ENCODE peak calls at places on chromosomes 6 and 20, in nine cellular contexts. Y, H, C, X, O, L, Z, Q and V are unnamed samples.

GRCh38 chr6:158958504-158959386 is 41.3 kb downstream of the RSPH3 start:
- DNase-seq in Y (no peak), H (no peak), C (no peak), X (no peak), O (no peak), L (no peak), Z (no peak), Q (no peak), V (no peak)

GRCh38 chr20:10670521-10671220 is 3.1 kb downstream of the JAG1 start:
- DNase-seq in Y (no peak), H (no peak), C (no peak), X (no peak), O (no peak), L (peak; percentile 30), Z (no peak), Q (no peak), V (peak; percentile 35)

GRCh38 chr6:92114797-92115196 is 1304.6 kb downstream of the EPHA7 start:
- DNase-seq in Y (no peak), H (no peak), C (no peak), X (no peak), O (no peak), L (no peak), Z (no peak), Q (no peak), V (no peak)

GRCh38 chr20:20666359-20666758 is 46.1 kb downstream of the RALGAPA2 start:
- DNase-seq in Y (no peak), H (no peak), C (no peak), X (no peak), O (no peak), L (no peak), Z (no peak), Q (no peak), V (peak; percentile 46)

GRCh38 chr20:57498425-57499400 is 26.2 kb downstream of the CTCFL start:
- DNase-seq in Y (no peak), H (no peak), C (peak; percentile 41), X (peak; percentile 50), O (no peak), L (peak; percentile 7), Z (no peak), Q (no peak), V (peak; percentile 48)

GRCh38 chr6:56242343-56242742 is 5.0 kb downstream of the COL21A1 start:
- DNase-seq in Y (no peak), H (no peak), C (no peak), X (no peak), O (no peak), L (no peak), Z (no peak), Q (no peak), V (no peak)

GRCh38 chr6:26088344-26088743 is 1.1 kb downstream of the HFE start:
- DNase-seq in Y (no peak), H (no peak), C (no peak), X (peak; percentile 59), O (no peak), L (no peak), Z (no peak), Q (no peak), V (no peak)

GRCh38 chr6:169556238-169556637 is 145.6 kb downstream of the WDR27 start:
- DNase-seq in Y (no peak), H (no peak), C (no peak), X (peak; percentile 17), O (no peak), L (no peak), Z (no peak), Q (no peak), V (no peak)

GRCh38 chr20:6525447-6526303 is 241.8 kb upstream of the BMP2 start:
- DNase-seq in Y (no peak), H (no peak), C (no peak), X (no peak), O (no peak), L (peak; percentile 54), Z (no peak), Q (no peak), V (no peak)

GRCh38 chr20:48951646-48952045 is 30.1 kb downstream of the ARFGEF2 start:
- DNase-seq in Y (no peak), H (no peak), C (no peak), X (no peak), O (no peak), L (no peak), Z (no peak), Q (no peak), V (no peak)

GRCh38 chr6:46271107-46271506 is 100.3 kb upstream of the ENPP5 start:
- DNase-seq in Y (no peak), H (no peak), C (no peak), X (no peak), O (no peak), L (no peak), Z (no peak), Q (no peak), V (no peak)

GRCh38 chr6:14002176-14002947 is 77.6 kb downstream of the RNF182 start:
- DNase-seq in Y (no peak), H (no peak), C (no peak), X (no peak), O (no peak), L (no peak), Z (no peak), Q (no peak), V (no peak)

GRCh38 chr20:58984691-58985090 is 3.6 kb downstream of the NELFCD start:
- DNase-seq in Y (no peak), H (no peak), C (no peak), X (no peak), O (no peak), L (no peak), Z (no peak), Q (no peak), V (no peak)

GRCh38 chr6:49733680-49734079 is 10.5 kb downstream of the CRISP3 start:
- DNase-seq in Y (no peak), H (no peak), C (no peak), X (no peak), O (no peak), L (no peak), Z (no peak), Q (no peak), V (no peak)

GRCh38 chr6:2885967-2886731 is 17.0 kb downstream of the SERPINB9 start:
- DNase-seq in Y (no peak), H (no peak), C (no peak), X (no peak), O (no peak), L (no peak), Z (no peak), Q (no peak), V (no peak)

GRCh38 chr20:50405915-50406609 is 104.1 kb upstream of the PTPN1 start:
- DNase-seq in Y (no peak), H (no peak), C (no peak), X (no peak), O (no peak), L (no peak), Z (no peak), Q (no peak), V (no peak)
- H3K4me1 ChIP-seq in Y (peaks cover 10% of the 10 kb centered on the region), H (peaks cover 5% of the 10 kb centered on the region), C (peaks cover 9% of the 10 kb centered on the region), X (no peaks in the 10 kb centered on the region), O (no peaks in the 10 kb centered on the region), L (peaks cover 4% of the 10 kb centered on the region), Z (no peaks in the 10 kb centered on the region), Q (no peaks in the 10 kb centered on the region), V (peaks cover 3% of the 10 kb centered on the region)

DNA sequence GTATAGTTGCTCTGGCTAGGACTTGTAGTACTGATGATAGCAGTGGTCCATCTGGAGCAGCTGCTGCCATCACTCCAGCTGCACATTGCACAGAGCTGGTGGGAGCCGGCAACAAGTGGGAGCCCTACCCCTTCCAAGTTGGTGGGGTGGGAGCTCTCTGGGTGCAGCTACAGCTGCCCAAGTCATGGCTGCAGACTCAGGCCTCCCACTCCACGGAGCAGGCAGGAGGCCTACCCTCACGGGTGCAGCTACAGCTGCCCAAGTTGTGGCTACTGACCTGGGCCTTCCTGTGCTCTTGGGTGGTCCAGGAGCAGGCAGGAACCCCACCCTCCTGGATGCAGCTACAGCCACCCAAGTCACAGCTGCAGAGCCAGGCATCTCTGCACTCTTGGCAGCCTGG is 32.1 kb upstream of the ASIP start:
- DNase-seq in Y (no peak), H (no peak), C (no peak), X (no peak), O (no peak), L (no peak), Z (no peak), Q (no peak), V (no peak)
- H3K9me3 ChIP-seq in Y (peaks cover 9% of the 10 kb centered on the region), H (peaks cover 4% of the 10 kb centered on the region), C (peaks cover 10% of the 10 kb centered on the region), X (no peaks in the 10 kb centered on the region), O (no peaks in the 10 kb centered on the region), L (peaks cover 13% of the 10 kb centered on the region), Z (no peaks in the 10 kb centered on the region), Q (no peaks in the 10 kb centered on the region), V (no peaks in the 10 kb centered on the region)

GRCh38 chr6:152993431-152993830 is 9.1 kb downstream of the MTRF1L start:
- DNase-seq in Y (no peak), H (no peak), C (no peak), X (no peak), O (no peak), L (no peak), Z (no peak), Q (no peak), V (no peak)

DNA sequence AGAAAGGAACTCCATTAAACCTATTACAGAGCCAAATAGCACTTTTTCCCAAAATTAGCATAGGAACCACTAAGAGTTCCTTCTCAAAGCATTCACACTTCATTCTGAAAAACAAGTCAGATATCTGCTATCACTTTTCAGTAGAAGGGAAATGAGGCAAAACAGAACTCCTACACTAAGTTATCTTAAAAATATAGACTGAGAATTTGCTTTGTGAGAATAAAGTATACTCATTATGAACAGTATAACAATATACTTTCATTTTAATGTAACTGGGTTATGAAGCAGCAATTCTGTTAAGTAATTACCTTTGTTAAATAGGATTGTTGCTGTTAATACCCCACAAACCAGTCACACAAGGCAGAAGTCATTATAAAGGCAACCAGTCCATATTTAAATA is 8.7 kb downstream of the MTRF1L start:
- DNase-seq in Y (no peak), H (no peak), C (no peak), X (no peak), O (no peak), L (no peak), Z (no peak), Q (no peak), V (no peak)
- H3K36me3 ChIP-seq in Y (peaks cover 37% of the 10 kb centered on the region), H (peaks cover 6% of the 10 kb centered on the region), C (no peaks in the 10 kb centered on the region), X (peaks cover 62% of the 10 kb centered on the region), O (peaks cover 9% of the 10 kb centered on the region), L (peaks cover 19% of the 10 kb centered on the region), Z (peaks cover 90% of the 10 kb centered on the region), Q (peaks cover 19% of the 10 kb centered on the region), V (peaks cover 59% of the 10 kb centered on the region)

DNA sequence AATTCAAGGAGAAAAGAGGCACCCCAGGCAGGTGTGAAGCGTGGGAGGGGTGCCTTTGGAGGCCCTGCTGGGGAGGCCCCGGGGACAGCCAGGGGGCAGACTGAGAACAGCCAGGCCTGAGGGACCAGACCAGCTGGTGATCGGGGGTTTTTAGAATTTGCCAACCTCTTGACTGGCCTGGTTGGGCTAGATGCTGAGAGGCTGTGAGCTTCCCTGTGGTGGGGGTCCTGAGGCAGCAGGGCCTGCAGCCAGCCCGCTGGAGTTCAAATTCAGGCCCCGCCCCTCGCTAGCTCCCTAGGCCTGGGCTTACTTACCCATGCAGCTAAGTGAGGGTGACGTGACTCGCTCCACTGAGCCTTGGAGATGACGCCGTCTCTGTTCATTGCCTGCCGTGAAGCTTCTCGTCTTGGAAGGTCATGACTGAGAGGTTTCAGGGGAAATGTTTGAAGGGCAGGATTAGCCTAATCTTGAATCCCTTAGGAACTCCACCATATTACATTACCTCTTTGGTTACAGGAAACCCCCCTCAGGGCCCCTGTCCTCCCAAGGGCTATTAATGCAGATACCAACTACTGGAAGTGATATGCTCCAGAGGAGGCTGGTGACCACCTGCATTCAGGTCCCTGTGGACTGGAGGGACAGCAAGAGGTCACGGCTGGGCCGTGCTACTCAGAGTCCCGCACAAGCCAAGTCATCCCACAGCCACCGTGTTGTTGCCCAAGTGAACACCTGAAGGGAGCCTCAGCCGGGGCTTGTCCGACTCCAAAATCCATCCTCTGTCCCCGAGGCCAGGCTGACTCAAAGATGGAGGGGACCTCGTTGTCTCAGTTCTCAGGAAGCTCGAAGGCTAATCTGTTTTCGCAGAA is 73.9 kb upstream of the DUSP22 start:
- DNase-seq in Y (no peak), H (no peak), C (no peak), X (no peak), O (no peak), L (no peak), Z (no peak), Q (no peak), V (no peak)
- H3K4me1 ChIP-seq in Y (no peaks in the 10 kb centered on the region), H (no peaks in the 10 kb centered on the region), C (no peaks in the 10 kb centered on the region), X (no peaks in the 10 kb centered on the region), O (peaks cover 3% of the 10 kb centered on the region), L (peaks cover 5% of the 10 kb centered on the region), Z (peaks cover 11% of the 10 kb centered on the region), Q (peaks cover 8% of the 10 kb centered on the region), V (no peaks in the 10 kb centered on the region)